ENCODE peak calls at places on chromosomes 13 and 19, in nine cellular contexts. C is neuronal stem cell, K is psoas muscle, W is uterus, Z is heart right ventricle, I is adrenal gland, X is Peyer's patch, N is HCT116, L is aorta. S is an unnamed sample. For H3K4me1 and H3K36me3, the result is how much of the 10 kb centered on the place peaks cover.

GRCh38 chr19:40272261-40272660 is 12.9 kb downstream of the AKT2 start:
- DNase-seq in L (no peak), I (no peak), K (peak), X (no peak), N (no peak), Z (no peak), C (no peak), W (no peak), S (no peak)

GRCh38 chr13:42394361-42395065 is 122.6 kb downstream of the AKAP11 start:
- DNase-seq in Z (no peak), K (no peak), N (no peak), C (no peak), W (no peak), L (no peak), X (no peak), I (no peak), S (no peak)

GRCh38 chr19:46515879-46516350 is 20.2 kb upstream of the PNMA8B start:
- DNase-seq in C (no peak), I (no peak), X (no peak), W (no peak), N (no peak), K (no peak), Z (no peak), L (no peak), S (peak)

GRCh38 chr13:110641055-110642015 is 26.0 kb downstream of the NAXD start:
- DNase-seq in Z (no peak), K (no peak), I (peak), L (no peak), W (no peak), C (no peak), X (no peak), N (no peak), S (no peak)

GRCh38 chr19:50794778-50795664 is 4.8 kb downstream of the ACP4 start:
- DNase-seq in X (no peak), Z (no peak), W (no peak), K (no peak), L (no peak), I (no peak), N (no peak), C (no peak), S (peak)

GRCh38 chr19:41323430-41324125 is 13.6 kb downstream of the CCDC97 start:
- DNase-seq in I (peak), W (peak), X (no peak), C (no peak), N (no peak), K (peak), L (peak), Z (peak), S (no peak)

GRCh38 chr19:40803170-40803856 is 4.3 kb downstream of the EGLN2 start:
- DNase-seq in I (no peak), X (no peak), K (no peak), W (no peak), Z (no peak), L (no peak), C (no peak), N (no peak), S (no peak)

GRCh38 chr19:40502647-40503046 is 35.8 kb downstream of the SPTBN4 start:
- DNase-seq in I (no peak), X (no peak), Z (no peak), W (no peak), K (no peak), N (peak), L (no peak), C (no peak), S (no peak)

GRCh38 chr19:41753936-41754529 is 1.3 kb upstream of the CEACAM6 start:
- DNase-seq in Z (peak), N (peak), X (no peak), K (no peak), L (peak), W (no peak), C (peak), I (peak), S (peak)

GRCh38 chr19:52007436-52007804 is 591 bp downstream of the ZNF615 start:
- DNase-seq in Z (no peak), C (peak), X (no peak), L (no peak), N (no peak), W (no peak), I (no peak), K (no peak), S (peak)

GRCh38 chr19:5480427-5480836 is 25.2 kb downstream of the ZNRF4 start:
- DNase-seq in I (peak), C (no peak), X (no peak), W (no peak), N (peak), K (no peak), Z (no peak), L (no peak), S (no peak)

GRCh38 chr13:40109324-40109958 is 454.0 kb downstream of the COG6 start:
- DNase-seq in L (no peak), X (no peak), N (no peak), C (no peak), I (no peak), Z (no peak), W (peak), K (no peak), S (no peak)

GRCh38 chr13:78977311-78977710 is 318.4 kb upstream of the OBI1 start:
- DNase-seq in K (no peak), W (no peak), X (no peak), C (no peak), N (no peak), I (no peak), Z (no peak), L (no peak), S (no peak)

GRCh38 chr19:21023901-21024300 is 3.4 kb downstream of the ZNF430 start:
- DNase-seq in N (no peak), K (no peak), X (no peak), I (no peak), L (no peak), Z (no peak), C (no peak), W (no peak), S (no peak)

GRCh38 chr19:15251749-15252397 is 19.6 kb upstream of the EPHX3 start:
- DNase-seq in K (peak), X (no peak), L (peak), N (no peak), I (peak), Z (peak), C (peak), W (peak), S (peak)

GRCh38 chr13:114087430-114087829 is 45.0 kb downstream of the RASA3 start:
- DNase-seq in I (no peak), K (peak), W (peak), N (no peak), Z (no peak), C (no peak), X (no peak), L (no peak), S (peak)

GRCh38 chr13:31110617-31111016 is 51.1 kb downstream of the HSPH1 start:
- DNase-seq in C (no peak), N (no peak), Z (no peak), L (no peak), W (no peak), I (no peak), K (peak), X (no peak), S (no peak)

GRCh38 chr19:5182811-5183210 is 157.8 kb downstream of the PTPRS start:
- DNase-seq in X (no peak), Z (no peak), C (no peak), N (no peak), K (no peak), L (no peak), I (no peak), W (no peak), S (no peak)

GRCh38 chr19:55251296-55252081 is 7.3 kb downstream of the PPP6R1 start:
- DNase-seq in L (peak), Z (no peak), X (no peak), I (no peak), N (no peak), C (no peak), K (peak), W (no peak), S (no peak)

GRCh38 chr13:46795321-46795720 is 1.6 kb downstream of the ESD start:
- DNase-seq in Z (no peak), N (no peak), L (no peak), I (no peak), K (no peak), W (no peak), X (no peak), C (no peak), S (peak)

GRCh38 chr13:57044910-57045309 is 95.8 kb upstream of the PRR20A start:
- DNase-seq in W (no peak), I (no peak), K (no peak), L (no peak), X (no peak), C (no peak), N (no peak), Z (no peak), S (no peak)

GRCh38 chr19:40342644-40343311 is 5.4 kb downstream of the C19orf47 start:
- DNase-seq in K (no peak), L (no peak), W (no peak), I (no peak), C (no peak), Z (no peak), N (no peak), X (no peak), S (no peak)

GRCh38 chr19:2149980-2150793 is 1.2 kb downstream of the AP3D1 start:
- DNase-seq in W (no peak), C (no peak), X (peak), Z (no peak), K (no peak), L (no peak), N (no peak), I (no peak), S (no peak)

GRCh38 chr13:65497265-65497664 is 1732.9 kb downstream of the PCDH9 start:
- DNase-seq in C (no peak), L (no peak), Z (no peak), K (no peak), I (no peak), X (no peak), N (peak), W (no peak), S (no peak)

GRCh38 chr19:1042689-1043511 is 3.0 kb downstream of the ABCA7 start:
- DNase-seq in I (no peak), X (peak), L (peak), W (no peak), N (no peak), C (no peak), Z (no peak), K (peak), S (no peak)

GRCh38 chr13:22082030-22082429 is 411.2 kb downstream of the FGF9 start:
- DNase-seq in W (no peak), Z (no peak), L (no peak), N (no peak), X (no peak), I (no peak), C (no peak), K (no peak), S (no peak)

GRCh38 chr13:25632166-25632888 is 260.6 kb downstream of the ATP8A2 start:
- DNase-seq in Z (no peak), I (no peak), X (no peak), K (no peak), N (no peak), C (no peak), W (no peak), L (no peak), S (no peak)

GRCh38 chr19:861756-862528 is 2.5 kb downstream of the CFD start:
- DNase-seq in L (peak), Z (peak), K (peak), X (peak), C (peak), W (no peak), I (peak), N (peak), S (peak)

GRCh38 chr13:40428354-40428753 is 238.1 kb downstream of the FOXO1 start:
- DNase-seq in X (no peak), K (no peak), L (no peak), I (no peak), Z (no peak), C (no peak), W (no peak), N (no peak), S (no peak)

GRCh38 chr13:112842343-112842856 is 126.6 kb upstream of the MCF2L start:
- DNase-seq in C (peak), L (no peak), I (no peak), W (peak), N (no peak), Z (peak), X (no peak), K (peak), S (no peak)

GRCh38 chr13:98511435-98511834 is 65.5 kb downstream of the STK24 start:
- DNase-seq in N (no peak), K (no peak), I (peak), C (no peak), Z (no peak), X (no peak), L (no peak), W (no peak), S (no peak)

GRCh38 chr19:5313307-5313706 is 27.3 kb downstream of the PTPRS start:
- DNase-seq in L (no peak), K (no peak), Z (no peak), I (no peak), N (no peak), X (no peak), W (no peak), C (no peak), S (no peak)

GRCh38 chr13:102654786-102655185 is 40.1 kb downstream of the METTL21C start:
- DNase-seq in N (no peak), X (no peak), C (peak), W (no peak), L (no peak), Z (no peak), K (no peak), I (no peak), S (no peak)

GRCh38 chr19:31497709-31498108 is 148.5 kb upstream of the TSHZ3 start:
- DNase-seq in K (no peak), Z (no peak), N (no peak), C (no peak), I (no peak), W (no peak), X (no peak), L (no peak), S (no peak)

GRCh38 chr13:104315606-104316005 is 1249.4 kb upstream of the SLC10A2 start:
- DNase-seq in K (no peak), Z (no peak), W (no peak), X (no peak), N (peak), I (no peak), L (no peak), C (no peak), S (no peak)

GRCh38 chr13:76638882-76639281 is 247.3 kb downstream of the KCTD12 start:
- DNase-seq in K (no peak), W (no peak), X (no peak), I (no peak), N (no peak), Z (no peak), L (no peak), C (no peak), S (no peak)

GRCh38 chr13:98984118-98984517 is 6.3 kb upstream of the DOCK9 start:
- DNase-seq in I (no peak), W (no peak), K (no peak), N (no peak), C (no peak), Z (no peak), L (no peak), X (no peak), S (no peak)

GRCh38 chr19:39130337-39131254 is 5.0 kb downstream of the PAK4 start:
- DNase-seq in X (no peak), C (no peak), W (no peak), N (no peak), Z (no peak), K (no peak), I (no peak), L (no peak), S (no peak)

GRCh38 chr19:39127812-39128510 is 2.4 kb downstream of the PAK4 start:
- DNase-seq in Z (no peak), W (no peak), C (no peak), X (peak), I (peak), L (no peak), N (no peak), K (no peak), S (no peak)

GRCh38 chr19:39131255-39131755 is 5.7 kb downstream of the PAK4 start:
- DNase-seq in X (no peak), Z (peak), W (no peak), K (peak), I (no peak), C (no peak), N (no peak), L (peak), S (no peak)

GRCh38 chr19:39128511-39129079 is 3.0 kb downstream of the PAK4 start:
- DNase-seq in W (no peak), Z (no peak), L (no peak), N (no peak), I (no peak), X (peak), K (no peak), C (no peak), S (no peak)

DNA sequence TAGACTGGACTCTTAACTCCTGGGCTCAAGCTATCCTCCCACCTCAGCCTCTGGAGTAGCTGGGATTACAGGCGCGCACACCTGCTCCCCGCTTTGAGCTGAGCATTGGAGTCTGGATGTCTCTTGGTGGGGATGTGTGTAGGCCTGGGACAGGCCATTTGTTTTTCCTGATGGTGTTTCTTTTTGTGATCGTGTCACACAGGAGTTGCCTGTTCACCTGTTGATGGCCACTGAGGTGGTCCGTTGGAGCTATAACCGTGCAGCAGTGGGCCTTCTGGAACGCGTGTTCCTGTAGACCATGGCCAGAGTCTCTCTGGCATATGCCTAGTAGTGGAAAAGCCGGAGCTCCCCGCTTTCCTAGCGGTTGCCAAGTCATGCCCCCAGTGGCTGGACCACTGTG is 3.5 kb downstream of the PAK4 start:
- DNase-seq in I (no peak), N (no peak), K (no peak), Z (no peak), W (no peak), L (no peak), X (no peak), C (no peak), S (no peak)
- H3K4me1 ChIP-seq in I (under half), N (under half), K (under half), Z (half or more), W (under half), L (under half), X (under half), C (half or more), S (under half)

DNA sequence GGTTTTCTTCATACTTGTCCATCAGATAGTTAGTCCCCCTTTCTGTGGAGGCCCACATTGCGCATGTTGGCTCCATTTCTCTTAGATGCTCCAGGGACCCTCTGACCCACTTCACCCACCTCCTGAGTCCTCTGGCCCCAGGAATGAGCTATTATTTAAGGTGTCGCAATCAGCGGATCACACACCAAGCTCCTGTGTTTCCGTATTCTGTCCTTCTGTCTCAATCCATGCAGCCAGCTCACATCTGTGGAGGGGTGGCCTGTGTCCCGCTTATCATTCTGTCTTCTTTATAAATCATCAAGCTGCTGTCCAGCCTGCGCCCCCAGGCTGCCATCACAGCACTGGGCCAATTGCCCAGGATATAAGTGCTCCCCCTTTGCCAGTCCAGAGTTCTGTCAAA is 4.7 kb downstream of the ZNF230 start:
- DNase-seq in L (no peak), I (no peak), W (no peak), X (no peak), C (no peak), N (no peak), Z (no peak), K (no peak), S (no peak)
- H3K36me3 ChIP-seq in L (under half), I (under half), W (under half), X (under half), C (under half), N (under half), Z (half or more), K (under half), S (under half)

GRCh38 chr13:45518525-45519235 is 53.9 kb downstream of the COG3 start:
- DNase-seq in I (no peak), N (no peak), L (no peak), K (no peak), Z (no peak), C (no peak), W (no peak), X (no peak), S (no peak)
- H3K4me3 ChIP-seq in I (no peak), N (no peak), L (no peak), K (no peak), Z (no peak), C (no peak), W (no peak), X (no peak), S (no peak)

GRCh38 chr19:43589680-43590079 is 6.3 kb downstream of the IRGQ start:
- DNase-seq in C (no peak), W (no peak), Z (no peak), L (no peak), K (no peak), X (no peak), N (no peak), I (no peak), S (no peak)
- H3K4me1 ChIP-seq in C (under half), W (under half), Z (under half), L (under half), K (under half), X (under half), N (under half), I (under half), S (under half)

GRCh38 chr19:17796838-17797168 is 1.9 kb downstream of the B3GNT3 start:
- DNase-seq in C (no peak), K (no peak), X (no peak), N (no peak), I (no peak), L (no peak), Z (no peak), W (no peak), S (no peak)
- H3K36me3 ChIP-seq in C (under half), K (under half), X (under half), N (under half), I (under half), L (under half), Z (under half), W (under half), S (under half)

DNA sequence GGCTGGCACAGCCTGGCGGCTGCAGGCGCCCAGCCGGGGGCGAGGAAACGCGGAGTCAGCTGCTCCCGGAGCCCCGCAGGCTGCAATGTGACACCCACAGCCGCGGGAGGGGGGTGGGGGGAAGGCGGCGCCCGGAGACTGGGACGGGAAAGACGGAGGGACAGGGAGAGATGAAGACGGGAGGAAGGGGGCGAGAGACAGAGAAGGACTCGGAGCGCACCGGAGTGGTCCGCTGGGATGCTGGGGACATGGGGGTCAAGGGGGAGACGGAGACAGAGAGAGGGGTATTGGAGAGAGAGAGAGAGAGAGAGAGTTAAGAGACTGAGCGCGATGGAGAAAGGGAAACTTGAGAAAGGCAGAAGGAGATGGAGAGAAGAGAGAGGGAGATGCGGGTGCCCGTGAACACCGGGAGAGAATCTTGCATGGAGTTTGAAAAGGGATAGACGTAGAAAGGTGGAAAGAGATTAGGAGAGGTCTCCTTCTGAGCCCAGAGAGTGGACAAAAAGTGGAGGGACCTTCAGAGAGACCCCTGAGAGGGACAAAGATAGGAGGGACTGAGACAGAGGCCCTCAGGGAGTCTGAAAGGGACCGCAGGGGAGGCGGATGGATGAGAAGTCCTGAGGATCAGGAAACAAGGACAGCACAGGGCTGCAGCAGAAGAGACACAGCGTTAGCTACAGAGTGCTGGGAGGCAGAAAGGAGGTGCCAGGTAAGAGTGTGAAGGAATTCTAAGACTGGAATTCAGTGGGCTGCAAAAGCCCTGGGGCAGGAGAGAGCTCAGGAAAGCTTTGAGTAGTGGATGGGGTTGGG is 1.0 kb downstream of the SCN1B start:
- DNase-seq in N (no peak), Z (peak), W (no peak), C (no peak), I (no peak), K (peak), X (no peak), L (no peak), S (peak)
- H3K4me3 ChIP-seq in N (peak), Z (peak), W (peak), C (peak), I (peak), K (peak), X (peak), L (peak), S (peak)

S was measured in HAP-1.